ENCODE peak calls at places on chromosome 14, in eight cellular contexts. J is A549, N is heart left ventricle, C is transverse colon, L is IMR-90, D is GM12892, W is erythroblast, H is uterus. R is an unnamed sample.

GRCh38 chr14:85300119-85300518 is 229.8 kb upstream of the FLRT2 start:
- DNase-seq in N (no peak), J (no peak), C (no peak), W (no peak), L (no peak), H (no peak), D (no peak), R (no peak)

GRCh38 chr14:92408186-92408585 is 85.2 kb downstream of the SLC24A4 start:
- DNase-seq in L (peak), C (no peak), W (no peak), H (no peak), D (no peak), N (no peak), J (no peak), R (no peak)

GRCh38 chr14:53896773-53897172 is 59.9 kb downstream of the BMP4 start:
- DNase-seq in D (no peak), H (no peak), L (peak), W (no peak), J (no peak), N (no peak), C (no peak), R (no peak)

GRCh38 chr14:52769889-52770288 is 21.5 kb downstream of the GNPNAT1 start:
- DNase-seq in L (no peak), N (no peak), H (no peak), W (no peak), J (no peak), D (no peak), C (no peak), R (no peak)

GRCh38 chr14:30874120-30874998 is at the start of gene COCH:
- DNase-seq in C (peak), N (peak), D (peak), L (no peak), H (no peak), J (peak), W (peak), R (no peak)

GRCh38 chr14:91205449-91205848 is 39.1 kb downstream of the GPR68 start:
- DNase-seq in J (no peak), H (no peak), N (no peak), C (no peak), D (no peak), L (no peak), W (no peak), R (no peak)

GRCh38 chr14:32102152-32102787 is 25.2 kb downstream of the ARHGAP5 start:
- DNase-seq in N (no peak), D (no peak), L (no peak), H (no peak), J (no peak), W (no peak), C (no peak), R (no peak)

GRCh38 chr14:71117839-71118743 is 210.8 kb downstream of the PCNX1 start:
- DNase-seq in J (peak), D (no peak), C (peak), H (no peak), L (peak), W (no peak), N (no peak), R (no peak)

GRCh38 chr14:96309907-96310330 is 53.2 kb downstream of the ATG2B start:
- DNase-seq in H (no peak), W (peak), N (no peak), D (no peak), C (no peak), L (peak), J (peak), R (no peak)

GRCh38 chr14:87883750-87884149 is 109.2 kb downstream of the GALC start:
- DNase-seq in N (no peak), W (no peak), H (no peak), J (no peak), L (no peak), D (no peak), C (no peak), R (no peak)

GRCh38 chr14:61925732-61926445 is 163.7 kb downstream of the SNAPC1 start:
- DNase-seq in C (no peak), D (no peak), N (no peak), J (no peak), H (no peak), W (no peak), L (peak), R (no peak)

GRCh38 chr14:20680843-20681347 is 3.5 kb upstream of the RNASE4 start:
- DNase-seq in C (peak), W (no peak), J (no peak), L (no peak), D (peak), N (no peak), H (no peak), R (no peak)

GRCh38 chr14:89384023-89384422 is 33.0 kb downstream of the FOXN3 start:
- DNase-seq in C (peak), L (no peak), J (no peak), H (no peak), W (no peak), D (peak), N (no peak), R (no peak)

GRCh38 chr14:52369305-52369781 is 55.2 kb downstream of the PTGER2 start:
- DNase-seq in L (peak), D (no peak), H (no peak), W (no peak), J (no peak), C (no peak), N (no peak), R (no peak)

GRCh38 chr14:57199911-57200310 is 68.8 kb downstream of the EXOC5 start:
- DNase-seq in H (no peak), L (peak), N (no peak), D (no peak), W (no peak), J (peak), C (no peak), R (no peak)

GRCh38 chr14:90409209-90409730 is 12.4 kb downstream of the CALM1 start:
- DNase-seq in C (peak), D (no peak), N (no peak), J (peak), W (no peak), L (peak), H (peak), R (no peak)

GRCh38 chr14:76056128-76056527 is 70.6 kb downstream of the IFT43 start:
- DNase-seq in W (peak), N (no peak), J (peak), C (no peak), L (peak), D (no peak), H (no peak), R (no peak)

GRCh38 chr14:50607181-50607580 is 47.2 kb downstream of the ATL1 start:
- DNase-seq in N (no peak), L (peak), C (no peak), H (no peak), D (no peak), J (no peak), W (no peak), R (no peak)

GRCh38 chr14:99436247-99437180 is 44.1 kb downstream of the SETD3 start:
- DNase-seq in W (no peak), L (peak), J (no peak), C (no peak), D (no peak), N (no peak), H (no peak), R (no peak)

GRCh38 chr14:62002636-62003035 is 240.4 kb downstream of the SNAPC1 start:
- DNase-seq in C (no peak), H (no peak), N (no peak), J (no peak), D (no peak), L (peak), W (no peak), R (no peak)

GRCh38 chr14:80621701-80622100 is 319.8 kb downstream of the CEP128 start:
- DNase-seq in H (no peak), J (peak), N (no peak), W (no peak), L (peak), D (no peak), C (no peak), R (no peak)

GRCh38 chr14:31161274-31161673 is 46.3 kb downstream of the HECTD1 start:
- DNase-seq in L (no peak), D (no peak), C (no peak), J (no peak), H (no peak), N (no peak), W (no peak), R (no peak)

GRCh38 chr14:34713681-34714319 is 593 bp downstream of the CFL2 start:
- DNase-seq in C (peak), D (no peak), H (peak), J (peak), W (peak), N (no peak), L (peak), R (peak)

GRCh38 chr14:60724080-60724618 is at the start of gene SIX4:
- DNase-seq in C (peak), H (peak), W (peak), J (peak), N (peak), D (peak), L (peak), R (peak)

GRCh38 chr14:60093606-60094005 is 1.9 kb downstream of the PCNX4 start:
- DNase-seq in C (no peak), H (no peak), D (no peak), N (no peak), W (peak), L (peak), J (no peak), R (no peak)

GRCh38 chr14:36553650-36554260 is 28.7 kb downstream of the NKX2-8 start:
- DNase-seq in L (peak), W (peak), H (no peak), N (no peak), J (peak), C (no peak), D (no peak), R (no peak)

GRCh38 chr14:33464563-33464962 is 486.3 kb downstream of the EGLN3 start:
- DNase-seq in C (no peak), L (no peak), W (no peak), J (no peak), H (no peak), N (no peak), D (no peak), R (no peak)

GRCh38 chr14:90579816-90580215 is 183.0 kb downstream of the CALM1 start:
- DNase-seq in C (no peak), W (no peak), J (no peak), L (no peak), H (no peak), N (no peak), D (no peak), R (no peak)

GRCh38 chr14:89343356-89343755 is 73.7 kb downstream of the FOXN3 start:
- DNase-seq in J (no peak), W (no peak), L (no peak), H (no peak), D (no peak), C (no peak), N (no peak), R (no peak)

GRCh38 chr14:36070056-36071043 is 106.2 kb downstream of the PTCSC3 start:
- DNase-seq in W (peak), D (no peak), C (peak), N (peak), H (no peak), J (peak), L (peak), R (no peak)

GRCh38 chr14:55707365-55707804 is 127.4 kb downstream of the KTN1 start:
- DNase-seq in D (no peak), L (peak), W (peak), N (no peak), J (peak), H (no peak), C (no peak), R (no peak)

GRCh38 chr14:61334197-61334701 is 12.9 kb downstream of the PRKCH start:
- DNase-seq in J (no peak), N (no peak), D (no peak), W (no peak), H (no peak), C (no peak), L (no peak), R (no peak)

DNA sequence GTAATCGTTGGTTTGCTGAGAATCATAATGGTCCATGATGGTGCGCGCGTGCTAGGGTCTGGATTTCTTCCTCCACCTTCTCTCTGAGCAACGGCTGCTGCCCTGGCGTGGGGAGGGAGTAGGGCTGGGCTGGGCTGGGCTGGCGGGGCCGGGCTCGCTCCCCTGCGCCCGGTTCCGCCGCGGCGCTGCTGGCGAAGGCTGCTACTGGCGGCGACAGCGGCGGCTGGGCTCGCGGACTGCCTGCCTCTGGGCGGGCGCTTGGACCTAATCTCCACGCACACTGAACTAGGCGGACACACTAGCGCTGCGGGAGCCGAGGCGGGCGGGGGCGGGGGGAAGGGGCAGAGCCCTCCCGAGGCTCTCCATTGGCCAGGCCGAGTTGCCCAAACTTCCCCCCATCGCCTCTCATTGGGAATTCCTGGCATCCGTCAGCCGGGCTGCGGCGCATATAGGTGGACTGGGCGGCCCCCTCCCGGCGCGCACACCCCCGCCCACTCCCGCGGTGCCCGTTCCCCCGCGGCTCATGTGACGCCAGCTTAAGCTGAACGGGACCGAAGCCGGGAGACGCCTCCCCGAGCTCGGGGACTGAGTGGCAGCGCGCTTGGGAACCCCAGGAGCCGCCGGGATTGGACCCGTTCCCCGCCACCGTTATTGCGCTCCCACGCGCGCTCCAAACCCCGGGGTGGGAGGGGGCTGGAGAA is at the start of gene ACTN1:
- DNase-seq in J (peak), C (peak), W (peak), D (peak), N (peak), H (peak), L (peak), R (peak)
- TF ChIP-seq POLR2A in J (peak), C (peak), W (no peak), D (no peak), N (no peak), H (peak), L (peak), R (peak)

GRCh38 chr14:74611672-74612345 is at the start of gene LTBP2:
- DNase-seq in H (peak), W (peak), N (no peak), J (no peak), L (peak), C (no peak), D (no peak), R (no peak)

GRCh38 chr14:74610199-74610865 is 1.7 kb downstream of the LTBP2 start:
- DNase-seq in D (no peak), J (no peak), N (no peak), H (no peak), W (no peak), L (no peak), C (no peak), R (no peak)

GRCh38 chr14:74613211-74613914 is 1.3 kb upstream of the LTBP2 start:
- DNase-seq in N (no peak), D (no peak), L (no peak), H (no peak), J (no peak), W (no peak), C (no peak), R (no peak)

GRCh38 chr14:74610866-74611671 is 968 bp downstream of the LTBP2 start:
- DNase-seq in J (no peak), C (no peak), L (peak), H (no peak), D (no peak), W (no peak), N (no peak), R (no peak)

GRCh38 chr14:74612346-74613021 is 447 bp upstream of the LTBP2 start:
- DNase-seq in H (peak), C (peak), L (peak), N (peak), W (peak), J (peak), D (peak), R (peak)
- TF ChIP-seq POLR2A in H (no peak), C (no peak), L (no peak), N (no peak), W (no peak), J (no peak), D (no peak), R (no peak)

GRCh38 chr14:74713395-74713735 is 421 bp downstream of the FCF1 start:
- DNase-seq in J (no peak), W (no peak), H (no peak), N (no peak), C (no peak), L (no peak), D (no peak), R (no peak)

GRCh38 chr14:74710477-74710876 is 2.4 kb downstream of the AREL1 start:
- DNase-seq in W (peak), D (no peak), C (no peak), L (no peak), J (no peak), N (no peak), H (no peak), R (no peak)

GRCh38 chr14:74712499-74713394 is at the start of the genes AREL1 and FCF1:
- DNase-seq in J (peak), H (peak), W (no peak), D (peak), N (peak), C (peak), L (peak), R (peak)
- TF ChIP-seq POLR2A in J (peak), H (peak), W (peak), D (peak), N (peak), C (peak), L (peak), R (no peak)

DNA sequence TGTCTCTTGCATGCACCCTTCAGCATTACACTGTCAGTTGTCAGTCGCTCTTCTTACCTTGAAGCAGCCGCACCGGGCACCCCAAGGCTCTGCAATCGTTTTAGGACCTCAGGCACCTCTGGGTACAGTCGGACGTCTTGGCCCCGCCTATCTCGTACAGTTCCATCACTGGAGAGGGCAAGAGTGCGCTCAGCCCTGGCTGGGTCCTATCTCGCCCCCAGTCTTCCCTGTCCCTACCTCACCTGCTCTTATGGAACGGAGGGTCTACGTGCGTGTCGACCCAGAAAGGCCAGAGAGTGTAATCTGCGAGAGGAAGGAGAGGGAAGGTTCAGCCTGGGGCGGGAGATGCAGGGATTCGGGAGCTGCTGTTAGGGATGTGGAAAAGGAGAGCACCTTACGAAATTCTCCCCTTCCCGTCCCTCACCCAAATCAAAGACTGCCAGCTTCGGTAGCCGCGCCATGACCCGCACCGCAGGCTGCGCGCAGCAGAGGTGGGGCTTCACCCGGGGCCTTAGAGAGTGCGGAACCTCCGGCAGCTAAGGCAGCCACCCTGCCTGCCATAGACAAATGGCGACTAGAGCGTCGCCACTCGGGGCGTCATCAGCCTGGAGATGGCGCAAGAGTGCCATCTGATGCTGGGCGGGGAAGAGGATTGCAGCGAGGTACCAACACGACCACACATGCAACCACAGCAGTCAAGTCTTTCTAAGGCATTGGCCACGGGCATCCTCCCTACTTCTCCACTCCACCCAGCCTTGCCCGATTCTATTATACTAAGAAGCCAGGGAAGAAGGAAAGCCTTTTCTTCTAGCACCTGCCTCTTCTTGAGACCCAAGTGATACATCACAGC is at the start of gene MDP1:
- DNase-seq in H (peak), L (peak), C (peak), N (peak), D (peak), J (peak), W (peak), R (peak)
- TF ChIP-seq POLR2A in H (peak), L (peak), C (peak), N (no peak), D (peak), J (peak), W (peak), R (peak)

GRCh38 chr14:72947366-72948160 is 21.3 kb downstream of the DCAF4 start:
- DNase-seq in W (no peak), H (no peak), D (no peak), C (no peak), J (no peak), L (no peak), N (no peak), R (no peak)
- TF ChIP-seq POLR2A in W (no peak), H (no peak), D (no peak), C (no peak), J (no peak), L (no peak), N (no peak), R (no peak)

GRCh38 chr14:103230658-103231334 is 103.2 kb upstream of the EIF5 start:
- DNase-seq in W (no peak), D (no peak), J (no peak), C (no peak), H (no peak), N (peak), L (no peak), R (no peak)
- TF ChIP-seq POLR2A in W (no peak), D (no peak), J (no peak), C (no peak), H (no peak), N (no peak), L (no peak), R (no peak)

DNA sequence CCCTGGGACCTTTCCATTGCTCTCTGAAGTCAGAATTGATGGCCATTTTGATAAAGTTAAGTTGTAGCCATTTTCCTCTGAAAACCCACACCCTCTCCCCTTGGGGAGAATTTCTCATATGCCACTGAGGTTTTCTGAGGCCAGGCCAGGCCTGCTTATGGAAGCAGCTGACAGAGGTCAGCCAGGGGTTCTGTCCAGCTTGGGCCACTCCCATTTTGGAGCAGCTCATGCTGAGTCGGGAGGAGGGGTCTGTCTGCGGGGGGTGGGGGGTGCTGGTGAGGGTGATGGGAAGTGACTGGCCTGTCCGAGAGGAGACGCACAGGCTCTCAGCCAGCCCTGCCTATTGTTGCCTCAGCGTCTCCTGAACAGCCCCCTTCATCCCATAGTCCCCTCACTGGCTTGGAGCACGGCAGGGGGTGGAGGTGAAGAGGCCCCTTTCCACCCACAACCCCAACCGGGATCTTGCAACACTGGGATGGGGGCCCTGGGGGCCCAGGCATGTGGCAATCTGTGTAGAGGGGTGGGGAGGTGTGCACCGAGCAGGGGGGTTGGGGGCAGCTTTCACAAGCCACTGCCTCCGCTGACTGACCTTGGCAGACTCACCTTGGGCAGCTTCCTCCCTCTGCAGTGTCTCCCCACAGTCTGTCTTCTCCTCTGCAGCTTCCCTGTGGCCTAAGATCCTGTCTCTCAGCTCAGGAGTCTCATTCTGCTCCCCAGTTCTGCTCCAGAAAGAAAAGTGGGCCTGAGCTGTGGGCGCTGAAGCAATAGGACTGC is 5.5 kb downstream of the CEBPE start:
- DNase-seq in L (peak), W (no peak), J (no peak), D (no peak), H (no peak), N (no peak), C (no peak), R (no peak)
- TF ChIP-seq POLR2A in L (no peak), W (no peak), J (no peak), D (no peak), H (no peak), N (no peak), C (no peak), R (no peak)